ENCODE peak calls at places on chromosomes 7 and 10, in six cellular contexts. Q, F, T, O, Y and H are unnamed samples.

GRCh38 chr7:91692800-91693199 is 187.7 kb downstream of the MTERF1 start:
- DNase-seq in Q (no peak), F (no peak), O (no peak), Y (no peak), T (no peak), H (no peak)

GRCh38 chr7:40709077-40709964 is 574.5 kb downstream of the SUGCT start:
- DNase-seq in O (no peak), Y (no peak), T (no peak), Q (no peak), F (no peak), H (no peak)

GRCh38 chr7:130365511-130366441 is 14.5 kb upstream of the CPA1 start:
- DNase-seq in Y (peak; percentile 97), T (peak; percentile 84), O (no peak), Q (no peak), F (no peak), H (no peak)

GRCh38 chr7:82109288-82109687 is 334.3 kb downstream of the CACNA2D1 start:
- DNase-seq in Y (no peak), O (no peak), T (no peak), F (no peak), Q (no peak), H (no peak)

GRCh38 chr10:124557648-124558338 is 96.2 kb downstream of the LHPP start:
- DNase-seq in O (no peak), T (no peak), Y (no peak), F (no peak), Q (no peak), H (no peak)

GRCh38 chr10:129936266-129936922 is 27.7 kb downstream of the EBF3 start:
- DNase-seq in F (no peak), Y (no peak), T (peak; percentile 65), O (no peak), Q (no peak), H (no peak)

GRCh38 chr10:12081470-12081869 is 12.7 kb downstream of the DHTKD1 start:
- DNase-seq in O (no peak), F (no peak), T (no peak), Q (no peak), Y (no peak), H (no peak)

GRCh38 chr7:33039257-33039904 is 23.2 kb downstream of the NT5C3A start:
- DNase-seq in Y (no peak), O (no peak), F (no peak), Q (no peak), T (no peak), H (no peak)

GRCh38 chr10:78634389-78634815 is 434.4 kb upstream of the ZMIZ1 start:
- DNase-seq in F (peak; percentile 59), Y (no peak), O (no peak), Q (no peak), T (peak; percentile 87), H (no peak)

GRCh38 chr10:18254692-18255091 is 114.5 kb downstream of the CACNB2 start:
- DNase-seq in O (no peak), Y (no peak), T (no peak), F (no peak), Q (no peak), H (no peak)

GRCh38 chr7:25429731-25430130 is 201.4 kb upstream of the NPVF start:
- DNase-seq in T (no peak), F (no peak), Q (no peak), Y (no peak), O (no peak), H (no peak)

GRCh38 chr10:109698888-109699685 is 224.2 kb downstream of the XPNPEP1 start:
- DNase-seq in Q (no peak), T (no peak), F (no peak), O (no peak), Y (no peak), H (no peak)

GRCh38 chr10:6511347-6511746 is 68.7 kb downstream of the PRKCQ start:
- DNase-seq in Q (no peak), O (no peak), Y (no peak), T (no peak), F (no peak), H (no peak)

GRCh38 chr7:101924171-101924570 is 106.7 kb downstream of the CUX1 start:
- DNase-seq in Y (peak; percentile 64), F (peak; percentile 72), T (no peak), O (no peak), Q (peak; percentile 17), H (no peak)

GRCh38 chr7:85829817-85830432 is 643.1 kb upstream of the SEMA3D start:
- DNase-seq in F (no peak), T (no peak), O (no peak), Q (no peak), Y (no peak), H (no peak)